ENCODE peak calls at places on chromosome 15, in five cellular contexts. U is GM13977, E is osteoblast, Q is fibroblast of pulmonary artery, N is ascending aorta. O is an unnamed sample.

GRCh38 chr15:66912441-66912840 is 153.0 kb upstream of the SMAD3 start:
- DNase-seq in U (no peak), E (no peak), Q (no peak), N (no peak), O (no peak)

GRCh38 chr15:78446551-78446950 is 8.5 kb downstream of the IREB2 start:
- DNase-seq in U (no peak), E (no peak), Q (no peak), N (no peak), O (no peak)

GRCh38 chr15:79060175-79060574 is 30.4 kb downstream of the RASGRF1 start:
- DNase-seq in U (no peak), E (no peak), Q (no peak), N (no peak), O (no peak)

GRCh38 chr15:85763157-85763556 is 31.6 kb downstream of the KLHL25 start:
- DNase-seq in U (no peak), E (peak), Q (no peak), N (no peak), O (no peak)

GRCh38 chr15:84605225-84605882 is 4.5 kb downstream of the ZSCAN2 start:
- DNase-seq in U (no peak), E (no peak), Q (no peak), N (no peak), O (no peak)

GRCh38 chr15:67013696-67014095 is 51.7 kb upstream of the SMAD3 start:
- DNase-seq in U (no peak), E (peak), Q (peak), N (peak), O (no peak)

GRCh38 chr15:99545605-99546004 is 20.2 kb upstream of the MEF2A start:
- DNase-seq in U (no peak), E (no peak), Q (peak), N (no peak), O (no peak)

GRCh38 chr15:41256577-41257038 is 25.5 kb downstream of the CHP1 start:
- DNase-seq in U (no peak), E (no peak), Q (peak), N (no peak), O (no peak)

GRCh38 chr15:95988574-95988887 is 342.0 kb upstream of the NR2F2 start:
- DNase-seq in U (no peak), E (no peak), Q (peak), N (no peak), O (no peak)

DNA sequence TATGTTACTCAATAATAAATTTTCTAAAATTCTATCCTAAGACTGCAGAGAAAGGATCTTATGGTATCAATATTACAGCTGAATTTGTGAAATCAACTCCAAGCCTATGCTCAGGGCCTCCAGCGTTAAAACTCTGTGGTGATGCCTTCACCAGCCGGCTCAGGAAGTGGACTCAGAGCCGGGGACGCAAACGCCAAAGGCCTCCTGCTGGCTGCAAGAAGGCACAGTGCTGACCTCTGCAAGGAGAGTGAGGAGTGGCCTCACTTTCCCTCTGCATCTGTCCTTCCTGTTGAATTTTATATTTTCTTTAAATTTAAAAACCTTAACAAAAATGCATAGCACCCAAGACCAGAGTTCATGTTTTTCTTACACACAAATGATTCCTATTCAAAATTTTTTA is 48.5 kb downstream of the HERC2 start:
- DNase-seq in U (no peak), E (peak), Q (peak), N (no peak), O (no peak)
- TF ChIP-seq CTCF in U (no peak), E (peak), Q (peak), N (no peak), O (no peak)

GRCh38 chr15:87033056-87033455 is 953.4 kb downstream of the AGBL1 start:
- DNase-seq in U (no peak), E (no peak), Q (peak), N (no peak), O (no peak)

GRCh38 chr15:87034886-87035285 is 955.2 kb downstream of the AGBL1 start:
- DNase-seq in U (no peak), E (no peak), Q (no peak), N (no peak), O (no peak)

DNA sequence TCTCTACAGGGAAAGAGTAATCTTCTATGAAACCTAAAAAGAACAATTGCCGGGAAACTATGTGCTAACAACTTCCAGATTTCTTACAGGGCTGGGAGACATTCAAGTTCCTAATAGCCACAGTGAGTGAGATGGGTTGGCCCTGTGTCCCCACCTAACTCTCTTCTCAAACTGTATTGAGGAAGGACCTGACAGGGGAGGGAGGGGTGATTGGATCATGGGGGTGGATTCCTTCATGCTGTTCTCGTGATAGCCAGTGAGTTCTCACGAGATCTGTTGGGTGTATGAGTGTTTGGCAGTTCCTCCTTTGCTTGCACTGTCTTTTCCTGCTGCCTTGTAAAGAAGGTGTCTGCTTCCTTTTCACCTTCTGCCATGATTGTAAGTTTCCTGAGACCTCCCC is 958.7 kb downstream of the AGBL1 start:
- DNase-seq in U (no peak), E (no peak), Q (no peak), N (no peak), O (no peak)
- TF ChIP-seq CTCF in U (no peak), E (no peak), Q (no peak), N (no peak), O (no peak)

GRCh38 chr15:70265466-70265978 is 167.8 kb upstream of the TLE3 start:
- DNase-seq in U (no peak), E (peak), Q (no peak), N (no peak), O (no peak)
- TF ChIP-seq CTCF in U (peak), E (no peak), Q (peak), N (no peak), O (peak)

GRCh38 chr15:83312046-83312445 is 27.6 kb upstream of the BNC1 start:
- DNase-seq in U (no peak), E (no peak), Q (no peak), N (no peak), O (no peak)
- TF ChIP-seq CTCF in U (no peak), E (no peak), Q (no peak), N (no peak), O (no peak)

DNA sequence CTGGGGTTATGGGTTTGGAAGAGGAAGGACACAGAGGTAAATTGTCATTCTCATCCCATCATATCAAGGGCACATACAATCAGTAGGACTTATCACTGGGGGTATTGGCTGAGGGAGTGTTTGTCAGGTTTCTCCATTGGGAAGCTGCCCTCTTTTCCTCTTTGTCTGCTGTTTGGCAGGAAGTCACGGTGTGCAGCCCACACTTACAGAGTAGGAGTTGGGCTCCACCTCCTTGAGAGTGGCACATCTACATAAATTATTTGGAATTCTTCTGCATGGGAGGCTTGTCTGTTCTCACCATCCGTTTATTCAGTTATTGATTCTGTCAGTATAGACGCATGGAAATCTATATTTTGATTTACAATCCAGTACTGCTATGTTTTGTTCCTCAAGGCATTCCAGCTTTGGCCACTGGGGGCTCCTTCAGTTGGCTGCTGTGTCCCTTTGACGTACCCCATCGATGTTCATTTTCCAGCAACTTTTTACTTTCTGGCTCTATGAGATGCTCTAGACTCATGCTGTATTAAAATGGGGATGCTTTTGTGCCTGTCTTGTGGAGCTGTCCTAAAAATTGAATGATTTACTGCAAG is 200.3 kb downstream of the SLCO3A1 start:
- DNase-seq in U (no peak), E (no peak), Q (no peak), N (no peak), O (no peak)
- TF ChIP-seq CTCF in U (no peak), E (peak), Q (peak), N (no peak), O (no peak)

DNA sequence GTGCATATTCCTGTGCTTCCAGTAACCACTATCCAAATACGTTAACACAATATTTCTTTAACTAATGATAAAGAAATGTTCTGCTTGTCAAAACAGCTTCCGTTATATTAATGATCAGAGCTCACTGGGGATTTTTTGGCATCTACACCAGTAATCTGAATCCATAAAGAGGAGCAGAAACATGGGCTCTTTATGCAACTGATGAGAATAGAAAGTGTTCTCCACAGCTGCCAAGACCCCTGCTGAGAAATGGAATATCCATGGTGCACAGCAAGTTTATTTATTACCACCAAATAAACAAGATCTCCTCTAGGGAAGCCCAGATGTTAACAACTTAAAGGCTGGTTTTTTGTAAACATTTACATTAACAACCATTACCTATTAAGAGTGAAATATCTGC is 54.5 kb downstream of the ALDH1A2 start:
- DNase-seq in U (no peak), E (no peak), Q (peak), N (no peak), O (no peak)
- TF ChIP-seq CTCF in U (no peak), E (no peak), Q (no peak), N (no peak), O (no peak)

DNA sequence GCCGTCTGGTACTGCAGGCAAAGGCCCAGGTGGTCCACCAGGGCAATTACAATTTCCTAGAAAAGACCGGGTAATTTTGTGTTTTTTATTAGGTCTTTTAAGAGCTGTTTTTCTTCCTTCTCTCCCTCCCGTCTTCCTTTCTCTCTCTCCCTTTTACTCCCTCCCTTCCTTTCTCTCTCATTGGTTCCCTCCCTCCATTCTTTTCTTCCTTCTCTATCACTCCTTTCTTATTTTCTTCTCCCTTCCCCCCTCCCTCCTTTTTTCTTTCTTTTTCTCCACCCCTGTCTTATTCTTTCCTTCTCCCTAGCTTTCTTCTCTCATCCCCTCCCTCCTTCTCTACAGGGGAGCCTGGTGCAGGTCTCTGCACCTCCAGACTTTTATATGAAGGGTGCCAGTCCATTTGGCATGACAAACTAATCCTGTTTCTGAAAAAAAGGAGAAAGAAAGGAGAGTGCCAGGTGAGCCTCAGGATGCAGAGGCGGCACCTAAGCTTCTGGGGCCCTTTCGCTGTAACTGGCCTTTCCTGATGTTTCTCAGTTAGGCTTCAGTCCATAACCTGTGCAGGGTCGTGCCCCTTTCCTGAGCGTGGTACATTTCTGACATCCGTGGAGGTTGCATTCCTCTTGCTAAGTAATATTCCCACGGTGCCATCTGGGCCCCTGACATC is 9.1 kb upstream of the ONECUT1 start:
- DNase-seq in U (peak), E (no peak), Q (no peak), N (no peak), O (no peak)
- TF ChIP-seq CTCF in U (no peak), E (no peak), Q (no peak), N (no peak), O (no peak)

GRCh38 chr15:81106560-81106959 is 27.5 kb upstream of the CFAP161 start:
- DNase-seq in U (peak), E (peak), Q (peak), N (no peak), O (peak)
- TF ChIP-seq CTCF in U (peak), E (peak), Q (peak), N (peak), O (peak)

O was measured in GM20000.